ENCODE peak calls at places on chromosomes 12 and 14, in seven cellular contexts. Z is uterus; T is foreskin fibroblast; J is CD8-positive, alpha-beta T cell; G is fibroblast of lung; X is heart left ventricle; E is epithelial cell of esophagus. C is an unnamed sample.

GRCh38 chr12:53065975-53066593 is 13.1 kb downstream of the SPRYD3 start:
- DNase-seq in Z (peak; percentile 89), T (peak; percentile 77), J (peak; percentile 67), G (peak; percentile 88), X (peak; percentile 79), E (peak; percentile 74), C (peak; percentile 66)

GRCh38 chr14:63249112-63249511 is 44.9 kb downstream of the RHOJ start:
- DNase-seq in Z (no peak), T (no peak), J (no peak), G (no peak), X (no peak), E (no peak), C (peak; percentile 53)

GRCh38 chr12:45498645-45499044 is 230.9 kb upstream of the ARID2 start:
- DNase-seq in Z (no peak), T (no peak), J (no peak), G (no peak), X (no peak), E (no peak), C (no peak)

GRCh38 chr14:76901171-76902055 is 75.2 kb downstream of the LRRC74A start:
- DNase-seq in Z (no peak), T (peak; percentile 51), J (no peak), G (peak; percentile 55), X (no peak), E (peak; percentile 31), C (no peak)

GRCh38 chr12:42129595-42130204 is 15.0 kb downstream of the GXYLT1 start:
- DNase-seq in Z (peak; percentile 40), T (peak; percentile 50), J (no peak), G (peak; percentile 83), X (peak; percentile 17), E (peak; percentile 82), C (peak; percentile 81)

GRCh38 chr12:45695035-45695434 is 34.5 kb upstream of the ARID2 start:
- DNase-seq in Z (no peak), T (no peak), J (no peak), G (no peak), X (no peak), E (no peak), C (no peak)

GRCh38 chr14:25032092-25032784 is 17.7 kb downstream of the STXBP6 start:
- DNase-seq in Z (no peak), T (no peak), J (no peak), G (no peak), X (no peak), E (no peak), C (no peak)

GRCh38 chr14:78222746-78223145 is 52.6 kb downstream of the NRXN3 start:
- DNase-seq in Z (no peak), T (no peak), J (no peak), G (no peak), X (no peak), E (peak; percentile 22), C (no peak)

GRCh38 chr12:54026640-54027441 is 1.4 kb upstream of the HOXC6 start:
- DNase-seq in Z (no peak), T (no peak), J (no peak), G (no peak), X (no peak), E (no peak), C (no peak)

GRCh38 chr12:67069451-67070306 is 199.5 kb upstream of the CAND1 start:
- DNase-seq in Z (no peak), T (no peak), J (peak; percentile 24), G (no peak), X (no peak), E (peak; percentile 63), C (no peak)

GRCh38 chr12:96985515-96986362 is 78.7 kb downstream of the NEDD1 start:
- DNase-seq in Z (no peak), T (no peak), J (peak; percentile 16), G (no peak), X (no peak), E (peak; percentile 24), C (no peak)

GRCh38 chr14:28831126-28831525 is 64.5 kb downstream of the FOXG1 start:
- DNase-seq in Z (no peak), T (no peak), J (no peak), G (no peak), X (no peak), E (no peak), C (no peak)

GRCh38 chr12:94435511-94435927 is 24.1 kb downstream of the CEP83 start:
- DNase-seq in Z (no peak), T (no peak), J (no peak), G (no peak), X (no peak), E (no peak), C (no peak)

GRCh38 chr12:100716658-100716948 is 78.0 kb upstream of the ANO4 start:
- DNase-seq in Z (no peak), T (peak; percentile 3), J (no peak), G (peak; percentile 4), X (no peak), E (peak; percentile 13), C (no peak)

GRCh38 chr12:100715976-100716657 is 78.5 kb upstream of the ANO4 start:
- DNase-seq in Z (no peak), T (no peak), J (no peak), G (no peak), X (no peak), E (no peak), C (no peak)

GRCh38 chr12:100717733-100718067 is 76.9 kb upstream of the ANO4 start:
- DNase-seq in Z (no peak), T (peak; percentile 2), J (no peak), G (peak; percentile 7), X (no peak), E (peak; percentile 13), C (no peak)

GRCh38 chr12:100718212-100718611 is 76.4 kb upstream of the ANO4 start:
- DNase-seq in Z (no peak), T (peak; percentile 37), J (no peak), G (peak; percentile 9), X (no peak), E (no peak), C (no peak)

GRCh38 chr12:100716949-100717732 is 77.4 kb upstream of the ANO4 start:
- DNase-seq in Z (no peak), T (peak; percentile 15), J (no peak), G (peak; percentile 13), X (no peak), E (peak; percentile 46), C (no peak)
- H3K4me3 ChIP-seq in Z (no peak overlapping the region), T (peak overlapping the region; percentile 18), J (no peak overlapping the region), G (peak overlapping the region; percentile 49), X (peak overlapping the region; percentile 44), E (peak overlapping the region; percentile 45), C (peak overlapping the region; percentile 43)

GRCh38 chr14:37665951-37666350 is 70.5 kb downstream of the TTC6 start:
- DNase-seq in Z (no peak), T (no peak), J (no peak), G (no peak), X (no peak), E (no peak), C (no peak)

GRCh38 chr14:37673439-37673838 is 78.0 kb downstream of the TTC6 start:
- DNase-seq in Z (no peak), T (no peak), J (no peak), G (no peak), X (no peak), E (no peak), C (no peak)

GRCh38 chr14:37665479-37665878 is 70.0 kb downstream of the TTC6 start:
- DNase-seq in Z (no peak), T (no peak), J (no peak), G (no peak), X (no peak), E (no peak), C (no peak)

GRCh38 chr14:37668646-37669045 is 73.2 kb downstream of the TTC6 start:
- DNase-seq in Z (no peak), T (no peak), J (no peak), G (peak; percentile 44), X (no peak), E (peak; percentile 58), C (no peak)

DNA sequence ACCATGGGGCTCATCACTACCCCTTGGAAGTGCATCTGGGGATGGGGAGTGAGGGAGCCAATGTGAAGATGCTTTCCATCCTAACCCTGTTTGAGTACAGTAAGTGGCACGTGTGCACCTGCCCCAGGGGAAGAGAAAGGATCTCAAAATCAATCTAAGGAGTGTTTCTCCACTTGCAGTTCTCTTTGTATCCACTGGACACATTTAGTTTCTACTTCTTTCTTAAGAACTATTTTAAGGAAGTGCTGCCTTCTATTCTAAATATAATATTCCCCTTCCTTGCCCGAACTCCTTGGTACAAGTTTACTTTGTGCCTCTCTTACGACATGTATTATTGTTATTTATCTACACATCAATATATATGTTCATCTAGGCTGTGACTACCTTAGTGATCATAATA is 73.8 kb downstream of the TTC6 start:
- DNase-seq in Z (no peak), T (no peak), J (no peak), G (no peak), X (no peak), E (no peak), C (no peak)
- TF ChIP-seq CTCF in Z (no peak), T (no peak), J (no peak), G (no peak), X (no peak), E (no peak), C (no peak)

DNA sequence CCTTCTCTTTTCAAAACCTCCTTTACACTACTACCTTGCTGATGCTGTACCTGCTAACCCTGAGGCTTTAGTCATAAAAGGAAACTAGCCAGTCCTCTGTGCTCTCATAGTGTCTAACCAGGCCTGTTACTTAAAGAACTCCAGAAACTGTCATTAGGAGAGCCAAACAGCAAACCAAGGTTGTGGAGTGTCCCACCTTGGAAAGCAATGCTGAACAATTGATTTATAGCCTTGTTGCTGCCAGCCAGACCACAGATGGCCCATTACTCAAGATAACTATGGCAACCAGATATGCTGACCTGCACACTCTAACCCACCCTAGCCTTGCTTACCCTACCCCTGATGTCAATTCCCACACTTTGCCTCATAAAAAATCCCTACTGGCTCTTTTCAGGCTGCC is 26.5 kb upstream of the BCAT1 start:
- DNase-seq in Z (no peak), T (no peak), J (no peak), G (no peak), X (no peak), E (no peak), C (no peak)
- H3K4me3 ChIP-seq in Z (no peak overlapping the region), T (no peak overlapping the region), J (no peak overlapping the region), G (no peak overlapping the region), X (no peak overlapping the region), E (no peak overlapping the region), C (no peak overlapping the region)

DNA sequence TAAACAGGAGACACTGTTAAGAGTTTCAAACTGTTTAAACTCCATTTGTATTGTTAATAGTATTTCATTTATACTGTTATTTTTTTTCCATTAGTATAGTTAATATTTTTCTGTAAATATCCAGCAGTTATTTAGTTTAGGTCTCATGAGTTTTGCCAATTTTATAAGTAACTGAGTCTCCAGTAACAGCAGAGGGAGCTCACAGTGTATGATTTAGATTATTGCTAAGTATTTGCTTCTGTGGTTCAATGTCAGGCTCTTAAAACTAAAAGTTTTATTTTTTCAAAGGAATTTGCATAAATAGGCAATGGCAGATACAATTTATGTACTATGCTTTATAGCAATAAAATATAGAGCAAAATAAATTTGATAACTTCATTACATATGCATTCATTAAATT is 209.7 kb downstream of the ATXN7L3B start:
- DNase-seq in Z (no peak), T (peak; percentile 1), J (no peak), G (peak; percentile 15), X (no peak), E (peak; percentile 16), C (peak; percentile 43)
- TF ChIP-seq CTCF in Z (no peak), T (no peak), J (no peak), G (no peak), X (no peak), E (peak; percentile 25), C (peak; percentile 18)

GRCh38 chr12:57010627-57011224 is 4.4 kb upstream of the ZBTB39 start:
- DNase-seq in Z (no peak), T (no peak), J (no peak), G (no peak), X (no peak), E (no peak), C (no peak)
- H3K4me3 ChIP-seq in Z (no peak overlapping the region), T (no peak overlapping the region), J (no peak overlapping the region), G (no peak overlapping the region), X (no peak overlapping the region), E (no peak overlapping the region), C (no peak overlapping the region)

C was measured in astrocyte of the cerebellum.